ENCODE peak calls at places on chromosomes 3 and 15, in ten cellular contexts. P is germinal center; L is B cell; W is endothelial cell; C is cardiac fibroblast; F is occipital lobe; G is NCI-H1092; Z is amniotic epithelial cell; U is AG04450; M is CD8-positive, alpha-beta memory T cell. H is an unnamed sample.

GRCh38 chr15:66294157-66294931 is 976 bp downstream of the DIS3L start:
- DNase-seq in P (peak), L (no peak), W (no peak), C (peak), F (no peak), G (peak), Z (peak), U (peak), M (no peak), H (peak)

GRCh38 chr3:21894459-21895083 is 143.6 kb upstream of the ZNF385D start:
- DNase-seq in P (no peak), L (no peak), W (no peak), C (peak), F (no peak), G (no peak), Z (peak), U (no peak), M (no peak), H (peak)

GRCh38 chr3:68972358-68972979 is 40.1 kb upstream of the TAFA4 start:
- DNase-seq in P (peak), L (no peak), W (peak), C (peak), F (peak), G (peak), Z (peak), U (no peak), M (peak), H (peak)

GRCh38 chr15:69035205-69035917 is 20.9 kb downstream of the NOX5 start:
- DNase-seq in P (no peak), L (no peak), W (peak), C (no peak), F (no peak), G (no peak), Z (no peak), U (no peak), M (no peak), H (peak)

GRCh38 chr3:188680189-188680588 is 491.6 kb upstream of the TPRG1 start:
- DNase-seq in P (no peak), L (no peak), W (no peak), C (peak), F (no peak), G (no peak), Z (peak), U (no peak), M (no peak), H (no peak)

GRCh38 chr3:18098960-18099587 is 326.1 kb downstream of the SATB1 start:
- DNase-seq in P (no peak), L (no peak), W (no peak), C (peak), F (no peak), G (no peak), Z (peak), U (peak), M (no peak), H (peak)

GRCh38 chr3:128051459-128051836 is 789 bp upstream of the SEC61A1 start:
- DNase-seq in P (no peak), L (no peak), W (no peak), C (no peak), F (no peak), G (no peak), Z (peak), U (no peak), M (no peak), H (peak)

GRCh38 chr3:19232566-19232965 is 84.3 kb downstream of the KCNH8 start:
- DNase-seq in P (no peak), L (no peak), W (no peak), C (no peak), F (no peak), G (no peak), Z (no peak), U (no peak), M (no peak), H (no peak)

GRCh38 chr3:168981396-168981795 is 682.1 kb downstream of the MECOM start:
- DNase-seq in P (no peak), L (no peak), W (no peak), C (no peak), F (no peak), G (no peak), Z (peak), U (no peak), M (no peak), H (no peak)

GRCh38 chr15:74275957-74276356 is 39.8 kb downstream of the CCDC33 start:
- DNase-seq in P (no peak), L (no peak), W (no peak), C (no peak), F (no peak), G (no peak), Z (no peak), U (no peak), M (no peak), H (peak)

GRCh38 chr3:54900954-54901591 is 26.8 kb downstream of the LRTM1 start:
- DNase-seq in P (no peak), L (no peak), W (no peak), C (no peak), F (no peak), G (no peak), Z (no peak), U (no peak), M (no peak), H (no peak)

GRCh38 chr3:49316696-49317457 is 23.0 kb downstream of the USP4 start:
- DNase-seq in P (no peak), L (no peak), W (no peak), C (no peak), F (peak), G (no peak), Z (no peak), U (no peak), M (no peak), H (no peak)

GRCh38 chr15:67504796-67505195 is 16.1 kb upstream of the C15orf61 start:
- DNase-seq in P (no peak), L (no peak), W (no peak), C (no peak), F (no peak), G (no peak), Z (no peak), U (no peak), M (no peak), H (no peak)

GRCh38 chr15:93052090-93052892 is 36.7 kb downstream of the RGMA start:
- DNase-seq in P (no peak), L (no peak), W (no peak), C (no peak), F (no peak), G (no peak), Z (no peak), U (no peak), M (no peak), H (no peak)

GRCh38 chr3:124780767-124781485 is 50.7 kb downstream of the UMPS start:
- DNase-seq in P (no peak), L (no peak), W (peak), C (peak), F (no peak), G (no peak), Z (peak), U (no peak), M (no peak), H (peak)

GRCh38 chr3:12984023-12984823 is 89.0 kb downstream of the IQSEC1 start:
- DNase-seq in P (peak), L (peak), W (peak), C (peak), F (peak), G (peak), Z (peak), U (no peak), M (peak), H (peak)